ENCODE peak calls at places on chromosome 5, in four cellular contexts. K is astrocyte of the spinal cord, H is A549, U is GM06990. L is an unnamed sample.

GRCh38 chr5:76458492-76458863 is 55.4 kb downstream of the IQGAP2 start:
- DNase-seq in K (no peak), H (no peak), U (no peak), L (no peak)

GRCh38 chr5:74286734-74287705 is 353.5 kb downstream of the ENC1 start:
- DNase-seq in K (no peak), H (no peak), U (no peak), L (no peak)

GRCh38 chr5:121156565-121156964 is 692.5 kb downstream of the PRR16 start:
- DNase-seq in K (no peak), H (no peak), U (no peak), L (no peak)

GRCh38 chr5:115309751-115310370 is 13.4 kb upstream of the CCDC112 start:
- DNase-seq in K (peak; percentile 62), H (peak; percentile 38), U (peak; percentile 20), L (peak; percentile 64)

GRCh38 chr5:179805529-179806249 is 977 bp downstream of the MGAT4B start:
- DNase-seq in K (no peak), H (peak; percentile 29), U (peak; percentile 65), L (peak; percentile 49)

GRCh38 chr5:152271420-152271819 is 133.7 kb downstream of the NMUR2 start:
- DNase-seq in K (peak; percentile 4), H (peak; percentile 26), U (no peak), L (no peak)

GRCh38 chr5:45385321-45386058 is 310.7 kb downstream of the HCN1 start:
- DNase-seq in K (peak; percentile 88), H (no peak), U (no peak), L (no peak)

GRCh38 chr5:52531105-52531504 is 256.6 kb upstream of the ITGA1 start:
- DNase-seq in K (no peak), H (no peak), U (no peak), L (no peak)

GRCh38 chr5:140243855-140244254 is 59.0 kb downstream of the PFDN1 start:
- DNase-seq in K (no peak), H (no peak), U (no peak), L (no peak)

GRCh38 chr5:760363-761205 is 23.9 kb downstream of the ZDHHC11B start:
- DNase-seq in K (no peak), H (no peak), U (no peak), L (no peak)

DNA sequence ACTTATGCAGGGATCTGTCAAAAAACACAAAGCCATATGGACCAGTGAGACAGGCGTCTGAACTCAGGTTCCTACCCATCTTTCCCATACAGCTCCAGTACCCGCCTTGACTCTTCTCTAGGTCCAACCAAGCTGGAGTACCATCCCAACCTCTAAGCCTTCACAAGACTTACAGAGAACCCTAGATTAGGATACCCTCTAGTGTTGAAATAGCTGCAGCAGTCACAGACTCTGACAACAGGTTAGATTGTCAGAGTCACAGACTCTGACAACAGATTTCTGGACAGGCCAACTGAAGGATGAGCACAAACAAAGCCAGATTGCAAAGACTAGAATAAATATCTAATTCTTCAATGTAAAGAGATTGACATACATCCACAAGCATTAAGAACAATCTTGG is 266.1 kb downstream of the GRIA1 start:
- DNase-seq in K (peak; percentile 4), H (peak; percentile 6), U (no peak), L (peak; percentile 7)
- TF ChIP-seq CTCF in K (peak; percentile 38), H (no peak), U (peak; percentile 5), L (peak; percentile 39)

DNA sequence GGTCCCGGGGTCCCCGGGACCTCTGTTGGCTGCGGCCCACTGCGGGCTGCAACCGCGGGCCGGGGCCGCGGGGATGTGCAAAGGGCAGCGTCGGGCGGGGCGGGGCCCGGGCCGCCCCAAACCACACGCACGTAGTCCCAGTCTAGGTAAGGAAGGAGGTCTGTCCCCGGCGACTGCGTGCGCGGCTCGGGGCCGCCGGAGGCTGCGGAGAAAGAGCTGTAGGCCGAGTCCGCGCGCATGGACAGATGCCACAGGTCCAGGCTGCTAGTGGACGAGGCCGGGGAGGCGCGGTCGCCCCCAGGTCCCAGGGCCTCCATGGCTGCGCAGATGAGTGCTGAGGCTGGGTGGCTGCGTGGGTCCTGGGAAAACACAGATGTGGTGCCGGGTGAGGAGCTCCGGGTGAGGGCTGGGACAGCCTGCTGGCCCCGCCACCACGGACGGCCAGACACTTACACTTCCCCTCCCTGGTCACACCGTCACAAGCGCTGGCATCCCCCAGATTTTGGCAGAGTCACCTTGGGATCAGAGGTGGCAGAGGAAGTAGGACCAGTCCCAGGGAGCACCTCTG is 4.5 kb downstream of the SHROOM1 start:
- DNase-seq in K (no peak), H (no peak), U (no peak), L (no peak)
- H3K4me3 ChIP-seq in K (no peak overlapping the region), H (no peak overlapping the region), U (no peak overlapping the region), L (no peak overlapping the region)

GRCh38 chr5:21199087-21199486 is 1211.1 kb upstream of the CDH18 start:
- DNase-seq in K (no peak), H (no peak), U (no peak), L (no peak)
- TF ChIP-seq CTCF in K (no peak), H (no peak), U (no peak), L (no peak)

GRCh38 chr5:109998717-109999116 is 309.0 kb downstream of the MAN2A1 start:
- DNase-seq in K (no peak), H (no peak), U (no peak), L (no peak)
- H3K4me3 ChIP-seq in K (no peak overlapping the region), H (no peak overlapping the region), U (no peak overlapping the region), L (no peak overlapping the region)